ENCODE peak calls at places on chromosomes 12 and 14, in seven cellular contexts. C, K, A, T, F, W and D are unnamed samples.

GRCh38 chr12:122909442-122910288 is 13.7 kb upstream of the VPS37B start:
- DNase-seq in T (no peak), W (no peak), A (no peak), F (no peak), K (no peak), C (peak), D (no peak)

GRCh38 chr12:102371177-102371576 is 109.2 kb downstream of the IGF1 start:
- DNase-seq in K (no peak), T (no peak), C (no peak), W (no peak), A (no peak), F (no peak), D (no peak)

GRCh38 chr12:117063162-117063911 is 35.9 kb downstream of the TESC start:
- DNase-seq in W (peak), F (no peak), C (no peak), K (no peak), A (no peak), T (no peak), D (no peak)

GRCh38 chr12:26906704-26907103 is 31.1 kb downstream of the INTS13 start:
- DNase-seq in W (no peak), C (peak), F (no peak), T (no peak), K (no peak), A (no peak), D (no peak)

GRCh38 chr12:132154341-132154761 is 10.1 kb downstream of the NOC4L start:
- DNase-seq in F (no peak), T (no peak), W (no peak), C (no peak), K (no peak), A (no peak), D (peak)

GRCh38 chr14:96180004-96180403 is 24.6 kb upstream of the BDKRB2 start:
- DNase-seq in K (peak), W (no peak), T (no peak), A (no peak), C (no peak), F (no peak), D (no peak)

GRCh38 chr14:96953443-96953842 is 156.3 kb downstream of the VRK1 start:
- DNase-seq in A (no peak), T (no peak), F (no peak), W (no peak), C (no peak), K (no peak), D (no peak)

GRCh38 chr14:103220982-103221641 is 97.9 kb downstream of the TNFAIP2 start:
- DNase-seq in A (no peak), T (no peak), C (no peak), K (no peak), W (no peak), F (no peak), D (no peak)

GRCh38 chr14:94175403-94176146 is 1.5 kb downstream of the PPP4R4 start:
- DNase-seq in K (no peak), A (no peak), F (no peak), C (no peak), T (no peak), W (no peak), D (no peak)

GRCh38 chr14:58479975-58480374 is 52.5 kb downstream of the KIAA0586 start:
- DNase-seq in T (no peak), K (no peak), A (no peak), W (no peak), F (no peak), C (no peak), D (no peak)

GRCh38 chr14:102737402-102738372 is 39.6 kb upstream of the TRAF3 start:
- DNase-seq in K (no peak), F (no peak), C (no peak), A (no peak), W (no peak), T (no peak), D (no peak)

GRCh38 chr12:109378579-109378978 is 30.9 kb downstream of the MYO1H start:
- DNase-seq in K (no peak), T (no peak), F (no peak), C (no peak), W (no peak), A (no peak), D (no peak)

GRCh38 chr12:74129702-74130101 is 407.9 kb upstream of the ATXN7L3B start:
- DNase-seq in K (no peak), T (no peak), C (no peak), A (no peak), W (no peak), F (no peak), D (no peak)

GRCh38 chr14:70672328-70672675 is 30.6 kb downstream of the TTC9 start:
- DNase-seq in T (no peak), K (no peak), A (no peak), W (no peak), C (no peak), F (no peak), D (no peak)

GRCh38 chr14:89628521-89628920 is 211.5 kb upstream of the FOXN3 start:
- DNase-seq in C (no peak), F (no peak), T (no peak), A (no peak), W (no peak), K (no peak), D (no peak)

GRCh38 chr14:30242742-30243141 is 315.1 kb upstream of the PRKD1 start:
- DNase-seq in T (no peak), A (no peak), C (no peak), F (no peak), W (no peak), K (no peak), D (no peak)

GRCh38 chr12:131030472-131031328 is 77.0 kb downstream of the ADGRD1 start:
- DNase-seq in A (no peak), W (no peak), K (no peak), T (no peak), C (no peak), F (no peak), D (no peak)

GRCh38 chr12:47414511-47414910 is 291.3 kb downstream of the RPAP3 start:
- DNase-seq in A (no peak), T (no peak), W (no peak), F (no peak), K (no peak), C (no peak), D (no peak)

GRCh38 chr12:28767836-28768348 is 381.2 kb upstream of the FAR2 start:
- DNase-seq in F (no peak), C (no peak), K (no peak), T (no peak), W (no peak), A (no peak), D (no peak)

GRCh38 chr14:83163016-83163415 is 1629.4 kb upstream of the SEL1L start:
- DNase-seq in T (no peak), K (no peak), C (no peak), F (no peak), A (no peak), W (no peak), D (no peak)

GRCh38 chr14:52068741-52069616 is at the start of gene NID2:
- DNase-seq in W (no peak), F (peak), K (peak), A (no peak), T (no peak), C (peak), D (peak)

GRCh38 chr14:89466939-89467338 is 49.9 kb upstream of the FOXN3 start:
- DNase-seq in A (no peak), K (no peak), T (no peak), C (no peak), W (no peak), F (no peak), D (no peak)

GRCh38 chr12:76558684-76559276 is 791 bp downstream of the OSBPL8 start:
- DNase-seq in W (no peak), C (peak), K (peak), F (peak), T (no peak), A (no peak), D (peak)

GRCh38 chr14:106062502-106063272 is 536.3 kb downstream of the TMEM121 start:
- DNase-seq in K (no peak), T (no peak), W (no peak), C (no peak), A (no peak), F (no peak), D (no peak)

GRCh38 chr12:66241061-66242043 is 52.3 kb downstream of the IRAK3 start:
- DNase-seq in A (no peak), T (no peak), K (no peak), C (no peak), F (no peak), W (no peak), D (no peak)

GRCh38 chr12:15996254-15996653 is 85.1 kb downstream of the DERA start:
- DNase-seq in T (no peak), F (no peak), K (no peak), A (no peak), W (no peak), C (no peak), D (no peak)

GRCh38 chr14:92223027-92223426 is 99.9 kb upstream of the SLC24A4 start:
- DNase-seq in W (no peak), T (no peak), A (no peak), F (no peak), C (no peak), K (no peak), D (no peak)

GRCh38 chr12:19298837-19299605 is 140.3 kb upstream of the AEBP2 start:
- DNase-seq in K (no peak), A (no peak), F (no peak), W (no peak), C (no peak), T (no peak), D (no peak)

GRCh38 chr14:57486767-57487379 is 6.8 kb downstream of the CCDC198 start:
- DNase-seq in F (no peak), T (peak), K (peak), C (peak), A (no peak), W (no peak), D (peak)

GRCh38 chr14:92963301-92964123 is 40.6 kb downstream of the CHGA start:
- DNase-seq in A (no peak), K (no peak), W (no peak), F (no peak), C (no peak), T (no peak), D (peak)

GRCh38 chr12:27868165-27868564 is 88.1 kb upstream of the MANSC4 start:
- DNase-seq in W (no peak), K (no peak), F (no peak), T (no peak), C (no peak), A (no peak), D (no peak)

GRCh38 chr14:95147597-95147996 is 9.7 kb downstream of the DICER1 start:
- DNase-seq in A (no peak), T (no peak), W (no peak), F (no peak), K (no peak), C (no peak), D (no peak)

GRCh38 chr14:47539065-47539464 is 136.3 kb downstream of the MDGA2 start:
- DNase-seq in T (no peak), F (peak), A (no peak), C (no peak), W (no peak), K (no peak), D (peak)

GRCh38 chr14:52355016-52355430 is 40.9 kb downstream of the PTGER2 start:
- DNase-seq in A (peak), T (no peak), F (no peak), W (no peak), K (no peak), C (no peak), D (no peak)

GRCh38 chr12:115597157-115597712 is 680.3 kb downstream of the MED13L start:
- DNase-seq in T (peak), A (no peak), F (no peak), K (peak), W (no peak), C (no peak), D (peak)
- TF ChIP-seq SIN3A in T (no peak), A (no peak), F (no peak), K (no peak), W (no peak), C (no peak), D (no peak)

DNA sequence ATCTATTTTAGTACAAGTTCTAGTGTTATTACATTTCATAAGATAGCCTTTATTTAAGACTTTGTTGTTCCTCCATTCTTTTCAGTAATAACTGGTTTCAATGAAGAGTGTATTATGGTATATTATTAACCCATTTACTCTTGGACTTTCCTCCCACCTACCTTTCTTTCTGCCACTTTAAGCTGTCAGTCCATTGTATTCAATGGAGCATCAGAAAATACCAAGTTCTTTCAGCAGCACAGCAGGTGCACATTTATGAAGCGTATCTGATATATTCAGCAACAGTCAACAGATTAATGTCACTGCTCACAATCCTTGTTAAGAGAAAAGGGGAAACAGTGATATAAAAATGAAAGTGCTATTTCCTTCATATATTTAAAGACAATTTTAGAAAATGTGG is 660.9 kb downstream of the C12orf50 start:
- DNase-seq in K (no peak), A (no peak), C (no peak), T (no peak), F (no peak), W (no peak), D (no peak)
- TF ChIP-seq SIN3A in K (no peak), A (no peak), C (no peak), T (no peak), F (no peak), W (no peak), D (no peak)

DNA sequence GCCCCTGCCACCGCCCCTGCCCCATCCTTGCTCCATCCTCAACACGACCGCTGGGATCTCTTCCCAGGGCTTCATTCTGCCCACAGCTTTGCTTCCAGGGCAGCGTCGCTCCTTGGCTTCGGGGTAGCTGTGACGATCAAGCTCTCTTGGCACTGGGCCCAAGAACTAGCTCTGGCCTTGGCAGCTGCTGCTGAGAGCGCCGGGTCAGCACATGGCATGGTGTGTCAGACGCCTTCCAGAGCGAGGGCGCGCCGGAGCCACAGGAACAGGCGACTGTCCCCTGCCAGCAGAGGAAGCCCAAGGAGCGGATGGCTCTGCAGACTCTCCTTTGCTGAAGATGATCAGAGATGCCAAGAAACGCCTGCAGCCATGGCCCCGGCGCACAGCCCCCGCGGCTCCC is 15.9 kb downstream of the RAB35 start:
- DNase-seq in T (no peak), A (no peak), C (peak), W (no peak), K (no peak), F (no peak), D (no peak)
- TF ChIP-seq SIN3A in T (no peak), A (no peak), C (no peak), W (no peak), K (no peak), F (no peak), D (no peak)

DNA sequence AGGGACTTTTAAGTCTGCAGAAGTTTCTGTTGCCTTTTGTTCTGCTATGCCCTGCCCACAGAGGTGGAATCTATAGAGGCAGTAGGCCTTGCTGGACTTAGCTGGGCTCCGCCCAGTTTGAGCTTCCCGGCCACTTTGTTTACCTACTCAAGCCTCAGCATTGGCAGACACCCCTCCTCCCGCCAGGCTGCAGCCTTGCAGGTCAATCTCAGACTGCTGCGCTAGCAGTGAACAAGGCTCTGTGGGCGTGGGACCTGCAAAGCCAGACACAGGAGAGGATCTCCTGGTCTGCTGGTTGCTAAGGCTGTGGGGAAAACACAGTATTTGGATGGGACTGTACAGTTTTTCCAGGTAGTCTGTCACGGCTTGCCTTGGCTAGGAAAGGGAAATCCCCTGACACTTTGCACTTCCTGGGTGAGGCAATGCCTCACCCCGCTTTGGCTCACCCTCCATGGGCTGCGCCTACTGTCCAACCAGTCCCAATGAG is 43.7 kb downstream of the CCDC59 start:
- DNase-seq in A (no peak), T (no peak), K (no peak), F (peak), C (no peak), W (no peak), D (peak)
- TF ChIP-seq SIN3A in A (no peak), T (no peak), K (no peak), F (no peak), C (no peak), W (no peak), D (no peak)